ENCODE peak calls at places on chromosomes 12 and 14, in nine cellular contexts. K is Daoy; R is aorta; S is stimulated activated CD4-positive, alpha-beta T cell treated with anti-CD3 and anti-CD28 coated beads, Interleukin-15, amount 100 ng/mL, for 1 hour; H is A549; Z is foreskin melanocyte; M is posterior cingulate gyrus; U is stomach; L is HTR-8/SVneo. X is an unnamed sample.

GRCh38 chr14:105999361-106000028 is 473.1 kb downstream of the TMEM121 start:
- DNase-seq in L (no peak), S (peak; percentile 44), K (peak; percentile 30), R (peak; percentile 73), U (peak; percentile 68), M (peak; percentile 51), Z (peak; percentile 7), H (no peak), X (peak; percentile 66)

GRCh38 chr14:91186515-91187066 is 57.9 kb downstream of the GPR68 start:
- DNase-seq in K (no peak), R (no peak), S (no peak), U (no peak), Z (no peak), L (no peak), H (no peak), M (no peak), X (no peak)

GRCh38 chr12:120457133-120457532 is 10.9 kb downstream of the GATC start:
- DNase-seq in Z (no peak), M (no peak), U (no peak), K (no peak), H (peak; percentile 44), R (no peak), S (no peak), L (no peak), X (no peak)

GRCh38 chr12:89016970-89017778 is 335.1 kb downstream of the DUSP6 start:
- DNase-seq in Z (peak; percentile 61), M (peak; percentile 71), R (peak; percentile 42), H (peak; percentile 24), U (no peak), L (peak; percentile 37), S (no peak), K (peak; percentile 60), X (peak; percentile 55)

GRCh38 chr12:93441111-93441616 is 583 bp downstream of the UBE2N start:
- DNase-seq in H (peak; percentile 20), L (no peak), M (peak; percentile 71), U (peak; percentile 31), S (peak; percentile 11), K (peak; percentile 40), Z (no peak), R (peak; percentile 61), X (peak; percentile 83)

GRCh38 chr14:53807580-53807979 is 149.0 kb downstream of the BMP4 start:
- DNase-seq in Z (no peak), S (no peak), M (no peak), R (no peak), K (no peak), U (no peak), H (no peak), L (no peak), X (no peak)

GRCh38 chr14:52513249-52513648 is 39.1 kb downstream of the TXNDC16 start:
- DNase-seq in U (no peak), M (no peak), Z (no peak), R (no peak), K (no peak), S (no peak), L (no peak), H (no peak), X (no peak)

GRCh38 chr12:4012977-4013968 is 140.1 kb upstream of the PARP11 start:
- DNase-seq in H (no peak), S (no peak), K (peak; percentile 35), R (no peak), Z (no peak), U (no peak), L (no peak), M (no peak), X (no peak)

GRCh38 chr12:93699271-93700141 is 22.3 kb downstream of the CRADD start:
- DNase-seq in M (no peak), R (no peak), K (peak; percentile 65), S (no peak), Z (peak; percentile 42), L (no peak), H (no peak), U (no peak), X (no peak)

GRCh38 chr12:40692617-40693502 is 621 bp downstream of the CNTN1 start:
- DNase-seq in R (peak; percentile 30), L (no peak), S (no peak), M (peak; percentile 86), K (peak; percentile 0), U (no peak), H (peak; percentile 36), Z (no peak), X (no peak)

GRCh38 chr12:124621296-124621660 is 53.9 kb upstream of the NCOR2 start:
- DNase-seq in K (peak; percentile 59), S (no peak), L (peak; percentile 17), Z (no peak), H (no peak), R (peak; percentile 86), U (no peak), M (no peak), X (peak; percentile 94)

GRCh38 chr14:70754989-70755388 is 54.3 kb downstream of the MAP3K9 start:
- DNase-seq in L (no peak), R (no peak), Z (no peak), K (peak; percentile 92), S (no peak), U (peak; percentile 57), M (no peak), H (no peak), X (no peak)

GRCh38 chr14:26444745-26445144 is 153.1 kb downstream of the NOVA1 start:
- DNase-seq in H (no peak), Z (peak; percentile 1), M (no peak), R (no peak), U (no peak), K (no peak), S (no peak), L (no peak), X (no peak)

GRCh38 chr14:100568998-100569733 is 18.1 kb downstream of the BEGAIN start:
- DNase-seq in Z (no peak), S (no peak), H (no peak), M (no peak), U (no peak), K (peak; percentile 53), L (no peak), R (no peak), X (no peak)

GRCh38 chr12:530871-531270 is 71.1 kb downstream of the B4GALNT3 start:
- DNase-seq in Z (no peak), M (no peak), U (no peak), L (no peak), K (no peak), H (no peak), R (no peak), S (no peak), X (no peak)

GRCh38 chr12:68521321-68521839 is 89.3 kb upstream of the RAP1B start:
- DNase-seq in M (no peak), U (no peak), L (peak; percentile 61), S (no peak), H (peak; percentile 28), R (no peak), K (peak; percentile 79), Z (no peak), X (peak; percentile 76)

GRCh38 chr12:25615119-25615518 is 62.0 kb upstream of the LMNTD1 start:
- DNase-seq in U (no peak), R (peak; percentile 63), H (no peak), K (peak; percentile 73), S (no peak), Z (peak; percentile 70), M (no peak), L (peak; percentile 24), X (peak; percentile 59)

GRCh38 chr12:22687677-22688076 is 62.7 kb downstream of the ETNK1 start:
- DNase-seq in K (peak; percentile 31), H (no peak), M (no peak), S (no peak), L (no peak), R (no peak), Z (peak; percentile 87), U (no peak), X (peak; percentile 73)

GRCh38 chr12:21910642-21911041 is 30.6 kb downstream of the ABCC9 start:
- DNase-seq in Z (no peak), M (no peak), S (no peak), U (no peak), H (no peak), L (no peak), R (no peak), K (no peak), X (no peak)

GRCh38 chr14:60051690-60052324 is 39.9 kb upstream of the PCNX4 start:
- DNase-seq in L (no peak), M (no peak), H (no peak), R (no peak), U (no peak), K (peak; percentile 15), S (no peak), Z (no peak), X (peak; percentile 48)

GRCh38 chr14:100622234-100622633 is 35.0 kb upstream of the BEGAIN start:
- DNase-seq in Z (no peak), M (no peak), H (no peak), S (no peak), U (no peak), R (peak; percentile 59), K (no peak), L (no peak), X (peak; percentile 26)

GRCh38 chr12:124435806-124436345 is 131.5 kb downstream of the NCOR2 start:
- DNase-seq in Z (no peak), L (no peak), U (no peak), H (no peak), R (no peak), S (no peak), M (no peak), K (no peak), X (no peak)

X was measured in osteoblast.